ENCODE peak calls at places on chromosomes 4 and X, in five cellular contexts. S is left lobe of liver; T is T-helper 17 cell; E is effector memory CD8-positive, alpha-beta T cell; G is Right ventricle myocardium inferior. M is an unnamed sample.

GRCh38 chr4:75821966-75822365 is 80.3 kb downstream of the PPEF2 start:
- ATAC-seq in G (no peak), S (no peak), T (no peak), E (no peak), M (no peak)

GRCh38 chr4:88333741-88334405 is 44.8 kb upstream of the HERC6 start:
- ATAC-seq in T (no peak), G (no peak), E (no peak), S (no peak), M (no peak)

GRCh38 chrX:68146054-68146453 is 287.2 kb downstream of the OPHN1 start:
- ATAC-seq in S (peak; percentile 85), G (no peak), T (no peak), E (no peak), M (peak; percentile 41)

GRCh38 chr4:122663814-122664610 is 43.1 kb upstream of the IL21 start:
- ATAC-seq in S (no peak), T (peak; percentile 28), G (no peak), E (peak; percentile 27), M (no peak)

GRCh38 chrX:70016513-70016912 is 33.2 kb downstream of the AWAT2 start:
- ATAC-seq in T (peak; percentile 40), S (no peak), E (no peak), G (no peak), M (peak; percentile 27)

GRCh38 chr4:127500242-127500641 is 132.5 kb upstream of the INTU start:
- ATAC-seq in G (peak; percentile 57), T (no peak), E (no peak), S (no peak), M (no peak)

GRCh38 chr4:76401654-76402053 is 19.3 kb downstream of the CCDC158 start:
- ATAC-seq in T (no peak), E (no peak), G (no peak), S (no peak), M (no peak)

GRCh38 chrX:15863944-15864491 is 9.4 kb upstream of the AP1S2 start:
- ATAC-seq in T (no peak), S (no peak), E (no peak), G (peak; percentile 26), M (no peak)

GRCh38 chrX:132957211-132958085 is 981 bp downstream of the HS6ST2 start:
- ATAC-seq in T (no peak), G (no peak), S (no peak), E (peak; percentile 58), M (no peak)

GRCh38 chrX:8913665-8914409 is 112.7 kb upstream of the FAM9A start:
- ATAC-seq in T (no peak), E (no peak), G (peak; percentile 92), S (peak; percentile 81), M (no peak)

GRCh38 chr4:101981756-101982155 is 191.2 kb downstream of the BANK1 start:
- ATAC-seq in S (no peak), E (no peak), G (no peak), T (no peak), M (no peak)

GRCh38 chr4:61527886-61528285 is 327.8 kb downstream of the ADGRL3 start:
- ATAC-seq in E (no peak), T (no peak), G (no peak), S (no peak), M (no peak)

GRCh38 chrX:19840899-19841648 is 46.3 kb downstream of the SH3KBP1 start:
- ATAC-seq in G (no peak), T (peak; percentile 88), S (no peak), E (peak; percentile 78), M (peak; percentile 44)

GRCh38 chr4:121217385-121217784 is 53.3 kb upstream of the TNIP3 start:
- ATAC-seq in G (no peak), E (no peak), T (no peak), S (no peak), M (no peak)

GRCh38 chr4:81751531-81752291 is 280.0 kb upstream of the RASGEF1B start:
- ATAC-seq in S (no peak), T (no peak), G (no peak), E (no peak), M (no peak)

GRCh38 chr4:149933883-149934282 is 118.2 kb upstream of the IQCM start:
- ATAC-seq in T (no peak), S (no peak), G (peak; percentile 50), E (no peak), M (no peak)

GRCh38 chrX:40853816-40854123 is 118.4 kb upstream of the MED14 start:
- ATAC-seq in S (peak; percentile 65), T (no peak), E (no peak), G (no peak), M (no peak)

GRCh38 chr4:105149771-105150170 is 3.1 kb downstream of the TET2 start:
- ATAC-seq in E (no peak), T (no peak), S (peak; percentile 33), G (no peak), M (no peak)

GRCh38 chrX:12269484-12269883 is 131.2 kb downstream of the FRMPD4 start:
- ATAC-seq in S (no peak), G (no peak), T (no peak), E (no peak), M (no peak)

GRCh38 chrX:76617020-76617419 is 189.5 kb downstream of the MAGEE1 start:
- ATAC-seq in S (no peak), E (no peak), T (no peak), G (no peak), M (no peak)

GRCh38 chr4:139975830-139976272 is 178.1 kb downstream of the MAML3 start:
- ATAC-seq in T (no peak), G (peak; percentile 88), E (no peak), S (peak; percentile 74), M (no peak)

GRCh38 chrX:150465326-150465725 is 102.2 kb downstream of the MAMLD1 start:
- ATAC-seq in T (no peak), E (no peak), S (no peak), G (no peak), M (no peak)

GRCh38 chr4:23878912-23879732 is 10.7 kb downstream of the PPARGC1A start:
- ATAC-seq in E (no peak), G (no peak), S (peak; percentile 7), T (no peak), M (no peak)

GRCh38 chr4:78923459-78924312 is 15.6 kb downstream of the PAQR3 start:
- ATAC-seq in T (no peak), E (no peak), G (no peak), S (peak; percentile 96), M (no peak)

GRCh38 chr4:174037631-174038030 is 245.8 kb downstream of the FBXO8 start:
- ATAC-seq in E (no peak), S (no peak), T (no peak), G (no peak), M (no peak)

GRCh38 chrX:38494239-38494823 is 67.0 kb upstream of the TSPAN7 start:
- ATAC-seq in S (no peak), E (no peak), G (no peak), T (no peak), M (no peak)

GRCh38 chrX:38654302-38654701 is 93.0 kb downstream of the TSPAN7 start:
- ATAC-seq in G (peak; percentile 70), T (no peak), E (no peak), S (peak; percentile 83), M (no peak)

GRCh38 chr4:337143-337931 is at the start of gene ZNF141:
- ATAC-seq in S (peak; percentile 94), G (peak; percentile 98), T (peak; percentile 91), E (peak; percentile 87), M (peak; percentile 96)

GRCh38 chrX:9312922-9313867 is 151.7 kb upstream of the TBL1X start:
- ATAC-seq in T (peak; percentile 89), S (peak; percentile 83), E (peak; percentile 84), G (no peak), M (peak; percentile 64)

GRCh38 chr4:169272265-169272886 is 1.6 kb upstream of the SH3RF1 start:
- ATAC-seq in E (no peak), S (no peak), G (no peak), T (no peak), M (no peak)

GRCh38 chrX:109403927-109404326 is 78.0 kb downstream of the GUCY2F start:
- ATAC-seq in G (no peak), E (no peak), T (no peak), S (no peak), M (no peak)

GRCh38 chr4:37503231-37503630 is 182.9 kb downstream of the RELL1 start:
- ATAC-seq in T (no peak), G (no peak), E (no peak), S (peak; percentile 30), M (no peak)

GRCh38 chr4:3512719-3513118 is 19.5 kb downstream of the LRPAP1 start:
- ATAC-seq in G (no peak), S (no peak), E (no peak), T (no peak), M (no peak)

GRCh38 chrX:134628663-134629062 is 29.6 kb downstream of the PLAC1 start:
- ATAC-seq in T (no peak), G (no peak), E (no peak), S (no peak), M (no peak)

GRCh38 chrX:139720979-139721378 is 13.0 kb upstream of the MCF2 start:
- ATAC-seq in T (no peak), E (no peak), S (no peak), G (no peak), M (no peak)

GRCh38 chr4:123450393-123450792 is 53.8 kb downstream of the SPRY1 start:
- ATAC-seq in T (no peak), E (no peak), S (no peak), G (no peak), M (no peak)

GRCh38 chr4:149465941-149466340 is 349.7 kb downstream of the IQCM start:
- ATAC-seq in E (no peak), T (no peak), G (no peak), S (no peak), M (no peak)

GRCh38 chr4:93475730-93476129 is 352.8 kb upstream of the ATOH1 start:
- ATAC-seq in T (no peak), E (no peak), G (no peak), S (no peak), M (no peak)